ENCODE peak calls at places on chromosomes 5 and 9, in eight cellular contexts. U is cardiac muscle cell, J is mesothelial cell of epicardium, A is endodermal cell, W is AG04449, C is bronchial epithelial cell, Q is body of pancreas, Y is tibial nerve. H is an unnamed sample.

GRCh38 chr5:155193483-155194107 is 180.0 kb downstream of the KIF4B start:
- DNase-seq in U (no peak), J (no peak), A (no peak), W (no peak), C (no peak), Q (no peak), Y (no peak), H (no peak)

GRCh38 chr5:130550553-130550940 is 614.5 kb downstream of the HINT1 start:
- DNase-seq in U (no peak), J (no peak), A (no peak), W (no peak), C (no peak), Q (no peak), Y (no peak), H (no peak)

GRCh38 chr5:68554566-68555279 is 339.2 kb downstream of the PIK3R1 start:
- DNase-seq in U (peak), J (no peak), A (peak), W (peak), C (peak), Q (peak), Y (no peak), H (no peak)

GRCh38 chr5:118592678-118593328 is 395.5 kb downstream of the DTWD2 start:
- DNase-seq in U (no peak), J (no peak), A (no peak), W (no peak), C (no peak), Q (no peak), Y (no peak), H (no peak)

GRCh38 chr5:97986069-97986468 is 787.4 kb upstream of the RGMB start:
- DNase-seq in U (peak), J (no peak), A (peak), W (no peak), C (peak), Q (no peak), Y (no peak), H (no peak)

GRCh38 chr9:123669355-123669754 is 260.6 kb downstream of the DENND1A start:
- DNase-seq in U (no peak), J (no peak), A (no peak), W (no peak), C (no peak), Q (no peak), Y (no peak), H (no peak)

GRCh38 chr5:67059747-67060490 is 136.7 kb downstream of the CD180 start:
- DNase-seq in U (peak), J (no peak), A (no peak), W (peak), C (peak), Q (no peak), Y (no peak), H (no peak)

GRCh38 chr9:22022396-22022795 is 13.3 kb upstream of the CDKN2B start:
- DNase-seq in U (no peak), J (no peak), A (no peak), W (no peak), C (no peak), Q (no peak), Y (no peak), H (no peak)

GRCh38 chr5:60510663-60511062 is 189.3 kb downstream of the DEPDC1B start:
- DNase-seq in U (no peak), J (no peak), A (no peak), W (no peak), C (no peak), Q (no peak), Y (no peak), H (no peak)

GRCh38 chr9:71984388-71985069 is 73.1 kb downstream of the C9orf85 start:
- DNase-seq in U (peak), J (no peak), A (peak), W (peak), C (peak), Q (no peak), Y (no peak), H (no peak)

GRCh38 chr5:95709967-95710650 is 21.0 kb upstream of the RHOBTB3 start:
- DNase-seq in U (peak), J (no peak), A (peak), W (no peak), C (no peak), Q (peak), Y (peak), H (no peak)

GRCh38 chr5:31098811-31099210 is 94.7 kb upstream of the CDH6 start:
- DNase-seq in U (no peak), J (no peak), A (no peak), W (no peak), C (peak), Q (no peak), Y (no peak), H (no peak)

GRCh38 chr5:178284095-178284675 is 51.6 kb upstream of the PHYKPL start:
- DNase-seq in U (peak), J (no peak), A (peak), W (no peak), C (peak), Q (no peak), Y (no peak), H (no peak)

GRCh38 chr5:32013658-32014057 is 160.5 kb downstream of the GOLPH3 start:
- DNase-seq in U (no peak), J (no peak), A (peak), W (no peak), C (no peak), Q (no peak), Y (no peak), H (no peak)

GRCh38 chr9:69122391-69123141 is 51.5 kb upstream of the TJP2 start:
- DNase-seq in U (peak), J (no peak), A (peak), W (peak), C (peak), Q (peak), Y (no peak), H (no peak)

DNA sequence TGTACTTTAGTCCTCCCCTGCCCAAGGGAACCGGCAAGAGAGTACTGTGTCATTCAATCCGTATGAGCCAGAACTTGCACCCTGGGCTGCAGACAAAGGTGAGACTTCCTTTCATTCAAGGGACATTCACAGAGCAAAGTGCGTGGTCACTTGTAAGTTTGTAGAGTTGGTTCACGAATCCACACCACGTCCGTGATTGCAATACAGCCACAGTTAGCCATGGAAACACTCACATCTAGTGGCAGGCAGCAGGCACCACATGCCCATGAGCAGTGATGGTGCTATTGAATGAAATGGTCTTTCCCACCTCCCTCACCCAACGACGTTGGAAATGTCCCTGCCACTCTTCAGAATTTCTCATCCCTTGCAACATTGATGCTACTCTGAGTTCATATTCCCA is 72.6 kb downstream of the SYK start:
- DNase-seq in U (no peak), J (no peak), A (no peak), W (no peak), C (no peak), Q (no peak), Y (no peak), H (no peak)
- TF ChIP-seq CTCF in U (no peak), J (no peak), A (peak), W (no peak), C (no peak), Q (no peak), Y (no peak), H (no peak)

GRCh38 chr9:131557855-131558548 is 12.7 kb downstream of the PRRT1B start:
- DNase-seq in U (no peak), J (no peak), A (peak), W (no peak), C (no peak), Q (no peak), Y (no peak), H (no peak)
- TF ChIP-seq CTCF in U (no peak), J (no peak), A (peak), W (no peak), C (no peak), Q (no peak), Y (no peak), H (no peak)

GRCh38 chr5:139193928-139194327 is 4.2 kb downstream of the SIL1 start:
- DNase-seq in U (no peak), J (no peak), A (peak), W (no peak), C (no peak), Q (peak), Y (no peak), H (no peak)
- TF ChIP-seq CTCF in U (peak), J (peak), A (peak), W (no peak), C (peak), Q (peak), Y (peak), H (no peak)

DNA sequence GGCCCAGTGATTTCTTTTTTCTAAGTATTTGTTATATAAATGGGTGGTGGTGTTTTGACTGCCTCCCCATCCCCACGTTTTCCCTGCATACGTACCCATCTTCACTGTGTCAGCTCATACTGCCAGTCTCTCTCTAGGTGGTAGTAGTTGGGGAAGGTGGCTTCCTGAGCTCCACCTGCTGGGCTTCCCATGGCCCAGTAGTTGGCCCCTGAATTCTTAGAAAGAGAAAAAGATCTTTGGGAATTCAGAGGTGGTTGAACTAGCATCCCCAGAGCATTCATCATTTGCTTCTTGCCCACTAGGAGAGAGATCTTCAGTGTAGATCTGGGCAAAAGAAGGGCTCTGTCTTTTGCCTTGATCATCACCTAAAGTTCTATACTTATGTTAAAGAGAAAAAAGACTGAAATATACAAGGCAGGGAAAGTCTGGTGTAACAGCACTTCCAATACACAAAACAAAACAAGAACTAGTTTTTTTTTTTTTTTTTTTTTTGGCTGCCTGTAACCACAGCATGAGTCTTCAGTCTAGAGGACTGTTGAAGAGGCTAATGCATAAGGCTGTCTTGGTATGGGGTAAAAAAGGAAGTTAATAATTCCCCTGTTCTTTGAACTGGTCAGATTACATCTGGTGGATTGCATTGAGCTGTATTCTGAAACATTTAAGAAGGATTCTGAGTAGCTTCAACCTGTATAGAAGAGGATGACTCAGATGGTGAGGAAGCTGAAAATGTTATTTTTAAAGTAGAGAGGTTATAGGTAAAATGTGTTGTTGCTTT is 128.7 kb downstream of the ATG10 start:
- DNase-seq in U (no peak), J (no peak), A (peak), W (no peak), C (peak), Q (no peak), Y (no peak), H (no peak)
- TF ChIP-seq CTCF in U (no peak), J (no peak), A (peak), W (no peak), C (no peak), Q (no peak), Y (no peak), H (no peak)

DNA sequence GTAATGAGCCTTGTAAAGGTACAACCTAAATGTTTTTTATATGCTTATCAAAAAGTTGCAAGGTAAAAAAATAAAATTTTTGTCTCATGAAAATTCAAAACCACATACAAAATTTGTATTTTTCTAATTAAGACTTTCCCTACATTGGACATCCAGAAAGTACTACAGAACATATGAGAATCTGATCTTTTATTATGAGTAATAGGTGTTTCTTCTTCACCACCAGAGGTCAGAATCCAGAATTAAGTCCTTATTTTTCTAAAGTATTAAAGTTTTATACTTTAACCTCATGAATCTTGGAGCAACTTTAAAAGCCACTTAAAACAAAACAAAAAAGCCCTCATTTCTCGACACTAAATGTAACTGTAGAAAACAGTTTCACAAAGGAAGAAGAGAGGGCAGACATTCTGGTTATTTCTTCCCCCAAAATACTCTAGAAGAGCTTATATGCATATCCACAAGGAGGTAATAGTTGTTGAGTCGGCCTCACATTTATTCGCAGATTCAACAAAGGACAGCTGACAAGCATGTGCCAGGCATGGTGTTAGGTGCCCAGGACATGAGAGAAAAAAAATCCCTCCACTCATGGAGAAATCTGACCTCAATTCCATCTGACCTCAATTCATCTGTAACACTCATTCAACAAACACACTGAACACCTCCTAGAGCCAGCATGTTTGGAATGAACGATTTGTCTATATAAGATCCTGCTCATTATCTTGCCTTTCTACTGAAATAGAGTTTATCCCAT is 69.2 kb downstream of the MLLT3 start:
- DNase-seq in U (peak), J (no peak), A (no peak), W (no peak), C (peak), Q (no peak), Y (no peak), H (no peak)
- TF ChIP-seq CTCF in U (peak), J (peak), A (peak), W (no peak), C (no peak), Q (peak), Y (peak), H (no peak)

H was measured in omental fat pad.